ENCODE peak calls at places on chromosomes 1 and 21, in five cellular contexts. One of them, this sample, is unnamed.

GRCh38 chr1:200279810-200280411 is 129.9 kb downstream of the ZNF281 start:
- DNase-seq in pancreas: peak
- DNase-seq in fibroblast of lung: peak
- DNase-seq in GM23248: peak
- DNase-seq in neural progenitor cell: peak
- DNase-seq in this sample: no peak

GRCh38 chr1:203210350-203210749 is 19.1 kb downstream of the CHIT1 start:
- DNase-seq in pancreas: no peak
- DNase-seq in fibroblast of lung: no peak
- DNase-seq in GM23248: no peak
- DNase-seq in neural progenitor cell: no peak
- DNase-seq in this sample: no peak

GRCh38 chr1:206094024-206094423 is 23.2 kb downstream of the AVPR1B start:
- DNase-seq in pancreas: no peak
- DNase-seq in fibroblast of lung: no peak
- DNase-seq in GM23248: no peak
- DNase-seq in neural progenitor cell: no peak
- DNase-seq in this sample: no peak

GRCh38 chr1:180854456-180854855 is 58.2 kb upstream of the KIAA1614 start:
- DNase-seq in pancreas: no peak
- DNase-seq in fibroblast of lung: no peak
- DNase-seq in GM23248: no peak
- DNase-seq in neural progenitor cell: peak
- DNase-seq in this sample: no peak

GRCh38 chr1:48681476-48682305 is 95.0 kb downstream of the BEND5 start:
- DNase-seq in pancreas: no peak
- DNase-seq in fibroblast of lung: peak
- DNase-seq in GM23248: no peak
- DNase-seq in neural progenitor cell: no peak
- DNase-seq in this sample: no peak

GRCh38 chr1:227838181-227838580 is 22.7 kb downstream of the PRSS38 start:
- DNase-seq in pancreas: no peak
- DNase-seq in fibroblast of lung: no peak
- DNase-seq in GM23248: no peak
- DNase-seq in neural progenitor cell: no peak
- DNase-seq in this sample: no peak

GRCh38 chr21:28516996-28517592 is 475.6 kb downstream of the LTN1 start:
- DNase-seq in pancreas: peak
- DNase-seq in fibroblast of lung: peak
- DNase-seq in GM23248: peak
- DNase-seq in neural progenitor cell: peak
- DNase-seq in this sample: peak

GRCh38 chr1:82152356-82153281 is 351.9 kb downstream of the ADGRL2 start:
- DNase-seq in pancreas: no peak
- DNase-seq in fibroblast of lung: no peak
- DNase-seq in GM23248: no peak
- DNase-seq in neural progenitor cell: no peak
- DNase-seq in this sample: no peak

GRCh38 chr1:40039245-40039756 is 1.2 kb upstream of the CAP1 start:
- DNase-seq in pancreas: peak
- DNase-seq in fibroblast of lung: no peak
- DNase-seq in GM23248: no peak
- DNase-seq in neural progenitor cell: no peak
- DNase-seq in this sample: no peak

GRCh38 chr1:38848069-38848468 is 11.5 kb downstream of the RRAGC start:
- DNase-seq in pancreas: no peak
- DNase-seq in fibroblast of lung: no peak
- DNase-seq in GM23248: no peak
- DNase-seq in neural progenitor cell: no peak
- DNase-seq in this sample: no peak

GRCh38 chr1:219138747-219139146 is 34.9 kb upstream of the LYPLAL1 start:
- DNase-seq in pancreas: no peak
- DNase-seq in fibroblast of lung: no peak
- DNase-seq in GM23248: no peak
- DNase-seq in neural progenitor cell: no peak
- DNase-seq in this sample: no peak

GRCh38 chr1:63935148-63935547 is 161.3 kb downstream of the ROR1 start:
- DNase-seq in pancreas: peak
- DNase-seq in fibroblast of lung: peak
- DNase-seq in GM23248: peak
- DNase-seq in neural progenitor cell: no peak
- DNase-seq in this sample: no peak

GRCh38 chr1:76068953-76069561 is 5.5 kb upstream of the ST6GALNAC3 start:
- DNase-seq in pancreas: no peak
- DNase-seq in fibroblast of lung: peak
- DNase-seq in GM23248: no peak
- DNase-seq in neural progenitor cell: no peak
- DNase-seq in this sample: no peak

GRCh38 chr1:1435911-1436633 is 582 bp downstream of the VWA1 start:
- DNase-seq in pancreas: peak
- DNase-seq in fibroblast of lung: no peak
- DNase-seq in GM23248: no peak
- DNase-seq in neural progenitor cell: no peak
- DNase-seq in this sample: no peak

GRCh38 chr1:1435094-1435903 is at the start of gene VWA1:
- DNase-seq in pancreas: peak
- DNase-seq in fibroblast of lung: peak
- DNase-seq in GM23248: peak
- DNase-seq in neural progenitor cell: peak
- DNase-seq in this sample: no peak

GRCh38 chr1:1437904-1438376 is 2.5 kb downstream of the VWA1 start:
- DNase-seq in pancreas: peak
- DNase-seq in fibroblast of lung: no peak
- DNase-seq in GM23248: peak
- DNase-seq in neural progenitor cell: no peak
- DNase-seq in this sample: no peak

GRCh38 chr1:1437033-1437903 is 1.8 kb downstream of the VWA1 start:
- DNase-seq in pancreas: peak
- DNase-seq in fibroblast of lung: no peak
- DNase-seq in GM23248: no peak
- DNase-seq in neural progenitor cell: no peak
- DNase-seq in this sample: no peak

DNA sequence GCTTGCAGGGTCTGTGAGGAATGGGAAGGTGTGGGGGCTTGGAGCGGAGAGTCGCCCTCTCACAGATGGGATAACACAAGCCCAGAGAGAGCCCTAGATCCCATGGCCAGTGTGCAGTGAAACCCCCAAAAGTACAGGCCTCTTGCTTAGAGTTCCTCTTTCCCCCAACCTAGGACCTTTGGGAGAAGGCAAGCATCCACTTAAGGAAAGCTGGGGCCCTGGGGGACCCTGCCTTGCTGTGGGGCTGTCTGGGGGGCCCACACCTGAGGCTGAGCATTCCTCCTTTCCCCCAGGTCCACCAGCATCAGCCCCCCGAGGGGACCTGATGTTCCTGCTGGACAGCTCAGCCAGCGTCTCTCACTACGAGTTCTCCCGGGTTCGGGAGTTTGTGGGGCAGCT is 1.1 kb downstream of the VWA1 start:
- DNase-seq in pancreas: no peak
- DNase-seq in fibroblast of lung: no peak
- DNase-seq in GM23248: no peak
- DNase-seq in neural progenitor cell: no peak
- DNase-seq in this sample: no peak
- H3K27ac ChIP-seq in pancreas: peak
- H3K27ac ChIP-seq in fibroblast of lung: no peak
- H3K27ac ChIP-seq in GM23248: no peak
- H3K27ac ChIP-seq in neural progenitor cell: no peak
- H3K27ac ChIP-seq in this sample: peak

GRCh38 chr1:244248426-244248825 is 197.3 kb downstream of the ZBTB18 start:
- DNase-seq in pancreas: no peak
- DNase-seq in fibroblast of lung: no peak
- DNase-seq in GM23248: no peak
- DNase-seq in neural progenitor cell: no peak
- DNase-seq in this sample: no peak
- H3K27ac ChIP-seq in pancreas: no peak
- H3K27ac ChIP-seq in fibroblast of lung: no peak
- H3K27ac ChIP-seq in GM23248: no peak
- H3K27ac ChIP-seq in neural progenitor cell: no peak
- H3K27ac ChIP-seq in this sample: no peak

DNA sequence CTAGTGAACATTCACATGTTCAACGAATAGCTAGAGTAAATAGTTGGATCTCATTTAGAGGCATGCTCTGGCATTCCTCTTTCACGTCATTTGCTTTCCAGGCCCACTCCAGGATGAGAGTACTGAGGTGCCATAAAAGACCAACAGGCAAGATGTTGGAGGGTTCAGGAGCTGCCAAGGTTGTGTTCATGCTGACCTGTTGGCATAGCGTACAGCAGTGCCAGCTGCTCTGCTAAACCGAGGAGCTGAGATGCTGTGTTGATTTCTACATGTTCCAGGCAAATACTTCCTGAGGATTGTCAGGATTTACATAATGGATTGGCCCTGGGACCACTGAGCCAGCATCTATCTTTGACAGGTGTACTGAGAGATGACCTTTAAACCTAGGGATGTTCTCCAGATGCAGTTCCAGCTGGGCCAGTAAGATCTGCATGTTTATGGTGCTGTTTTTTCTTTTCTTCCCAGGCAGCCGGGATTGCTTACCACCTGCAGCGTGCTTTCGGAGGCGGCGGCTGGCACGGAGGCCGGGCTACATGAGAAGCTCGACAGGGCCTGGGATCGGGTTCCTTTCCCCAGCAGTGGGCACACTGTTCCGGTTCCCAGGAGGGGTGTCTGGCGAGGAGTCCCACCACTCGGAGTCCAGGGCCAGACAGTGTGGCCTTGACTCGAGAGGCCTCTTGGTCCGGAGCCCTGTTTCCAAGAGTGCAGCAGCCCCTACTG is 66.9 kb downstream of the DISC1 start:
- DNase-seq in pancreas: no peak
- DNase-seq in fibroblast of lung: no peak
- DNase-seq in GM23248: no peak
- DNase-seq in neural progenitor cell: no peak
- DNase-seq in this sample: no peak
- H3K27ac ChIP-seq in pancreas: no peak
- H3K27ac ChIP-seq in fibroblast of lung: no peak
- H3K27ac ChIP-seq in GM23248: no peak
- H3K27ac ChIP-seq in neural progenitor cell: no peak
- H3K27ac ChIP-seq in this sample: peak

GRCh38 chr1:151968058-151968457 is 25.6 kb downstream of the S100A10 start:
- DNase-seq in pancreas: peak
- DNase-seq in fibroblast of lung: peak
- DNase-seq in GM23248: peak
- DNase-seq in neural progenitor cell: peak
- DNase-seq in this sample: no peak
- H3K27ac ChIP-seq in pancreas: no peak
- H3K27ac ChIP-seq in fibroblast of lung: no peak
- H3K27ac ChIP-seq in GM23248: no peak
- H3K27ac ChIP-seq in neural progenitor cell: no peak
- H3K27ac ChIP-seq in this sample: no peak

GRCh38 chr21:44866780-44867179 is 6.7 kb downstream of the PTTG1IP start:
- DNase-seq in pancreas: no peak
- DNase-seq in fibroblast of lung: peak
- DNase-seq in GM23248: peak
- DNase-seq in neural progenitor cell: no peak
- DNase-seq in this sample: no peak
- H3K27ac ChIP-seq in pancreas: no peak
- H3K27ac ChIP-seq in fibroblast of lung: no peak
- H3K27ac ChIP-seq in GM23248: peak
- H3K27ac ChIP-seq in neural progenitor cell: no peak
- H3K27ac ChIP-seq in this sample: no peak

GRCh38 chr1:166378805-166379204 is 212.0 kb upstream of the FAM78B start:
- DNase-seq in pancreas: no peak
- DNase-seq in fibroblast of lung: no peak
- DNase-seq in GM23248: no peak
- DNase-seq in neural progenitor cell: no peak
- DNase-seq in this sample: no peak
- H3K27ac ChIP-seq in pancreas: no peak
- H3K27ac ChIP-seq in fibroblast of lung: no peak
- H3K27ac ChIP-seq in GM23248: no peak
- H3K27ac ChIP-seq in neural progenitor cell: no peak
- H3K27ac ChIP-seq in this sample: no peak

GRCh38 chr1:193539731-193540459 is 353.5 kb upstream of the B3GALT2 start:
- DNase-seq in pancreas: no peak
- DNase-seq in fibroblast of lung: no peak
- DNase-seq in GM23248: no peak
- DNase-seq in neural progenitor cell: no peak
- DNase-seq in this sample: no peak
- H3K27ac ChIP-seq in pancreas: no peak
- H3K27ac ChIP-seq in fibroblast of lung: no peak
- H3K27ac ChIP-seq in GM23248: no peak
- H3K27ac ChIP-seq in neural progenitor cell: no peak
- H3K27ac ChIP-seq in this sample: no peak

GRCh38 chr1:108590436-108590835 is 30.5 kb downstream of the EEIG2 start:
- DNase-seq in pancreas: no peak
- DNase-seq in fibroblast of lung: peak
- DNase-seq in GM23248: peak
- DNase-seq in neural progenitor cell: no peak
- DNase-seq in this sample: no peak

GRCh38 chr1:108591471-108591870 is 31.6 kb downstream of the EEIG2 start:
- DNase-seq in pancreas: no peak
- DNase-seq in fibroblast of lung: no peak
- DNase-seq in GM23248: no peak
- DNase-seq in neural progenitor cell: no peak
- DNase-seq in this sample: no peak

GRCh38 chr1:108593448-108593847 is 33.5 kb downstream of the EEIG2 start:
- DNase-seq in pancreas: no peak
- DNase-seq in fibroblast of lung: no peak
- DNase-seq in GM23248: no peak
- DNase-seq in neural progenitor cell: no peak
- DNase-seq in this sample: no peak

GRCh38 chr1:108592030-108592759 is 32.3 kb downstream of the EEIG2 start:
- DNase-seq in pancreas: no peak
- DNase-seq in fibroblast of lung: no peak
- DNase-seq in GM23248: no peak
- DNase-seq in neural progenitor cell: no peak
- DNase-seq in this sample: no peak

GRCh38 chr1:108590947-108591346 is 31.0 kb downstream of the EEIG2 start:
- DNase-seq in pancreas: no peak
- DNase-seq in fibroblast of lung: peak
- DNase-seq in GM23248: peak
- DNase-seq in neural progenitor cell: no peak
- DNase-seq in this sample: no peak
- H3K27ac ChIP-seq in pancreas: peak
- H3K27ac ChIP-seq in fibroblast of lung: peak
- H3K27ac ChIP-seq in GM23248: peak
- H3K27ac ChIP-seq in neural progenitor cell: no peak
- H3K27ac ChIP-seq in this sample: no peak

GRCh38 chr1:111628153-111628552 is 8.6 kb downstream of the RAP1A start:
- DNase-seq in pancreas: no peak
- DNase-seq in fibroblast of lung: no peak
- DNase-seq in GM23248: no peak
- DNase-seq in neural progenitor cell: no peak
- DNase-seq in this sample: no peak
- H3K27ac ChIP-seq in pancreas: no peak
- H3K27ac ChIP-seq in fibroblast of lung: no peak
- H3K27ac ChIP-seq in GM23248: no peak
- H3K27ac ChIP-seq in neural progenitor cell: no peak
- H3K27ac ChIP-seq in this sample: no peak

GRCh38 chr1:184825571-184825970 is 70.9 kb upstream of the EDEM3 start:
- DNase-seq in pancreas: no peak
- DNase-seq in fibroblast of lung: no peak
- DNase-seq in GM23248: no peak
- DNase-seq in neural progenitor cell: no peak
- DNase-seq in this sample: no peak
- H3K27ac ChIP-seq in pancreas: peak
- H3K27ac ChIP-seq in fibroblast of lung: no peak
- H3K27ac ChIP-seq in GM23248: no peak
- H3K27ac ChIP-seq in neural progenitor cell: no peak
- H3K27ac ChIP-seq in this sample: no peak

This sample was measured in substantia nigra.